ENCODE peak calls at places on chromosomes 3 and 15, in seven cellular contexts. D is astrocyte; L is esophagus squamous epithelium; T is HepG2; M is effector memory CD4-positive, alpha-beta T cell; P is body of pancreas; G is GM23248. W is an unnamed sample.
A peak's percentile ranks its signal among the peaks of the same experiment; 100 is the strongest.

GRCh38 chr3:176740891-176741290 is 456.4 kb downstream of the TBL1XR1 start:
- DNase-seq in G (no peak), L (no peak), D (no peak), M (no peak), P (no peak), T (no peak), W (no peak)

GRCh38 chr15:27993544-27993943 is 105.6 kb downstream of the OCA2 start:
- DNase-seq in T (no peak), D (no peak), M (no peak), L (no peak), G (no peak), P (no peak), W (no peak)

GRCh38 chr3:157170861-157171260 is 10.9 kb upstream of the CCNL1 start:
- DNase-seq in L (no peak), P (no peak), D (no peak), T (no peak), G (no peak), M (no peak), W (no peak)

GRCh38 chr15:92669432-92669831 is 13.9 kb upstream of the FAM174B start:
- DNase-seq in T (no peak), D (no peak), L (no peak), G (no peak), M (no peak), P (no peak), W (no peak)

GRCh38 chr3:13711911-13712650 is 163.2 kb downstream of the FBLN2 start:
- DNase-seq in L (no peak), G (no peak), M (no peak), D (no peak), T (no peak), P (peak; percentile 5), W (no peak)

GRCh38 chr3:11212301-11212613 is 58.0 kb downstream of the HRH1 start:
- DNase-seq in G (peak; percentile 81), P (no peak), M (no peak), T (no peak), L (no peak), D (peak; percentile 73), W (no peak)

GRCh38 chr15:48939686-48940085 is 24.0 kb downstream of the SHC4 start:
- DNase-seq in D (peak; percentile 99), T (no peak), G (peak; percentile 98), P (no peak), L (no peak), M (no peak), W (no peak)

GRCh38 chr3:134650431-134651346 is at the start of gene KY:
- DNase-seq in P (peak; percentile 24), M (no peak), D (peak; percentile 31), G (peak; percentile 79), T (no peak), L (no peak), W (peak; percentile 30)

GRCh38 chr15:54131410-54131809 is 153.2 kb downstream of the UNC13C start:
- DNase-seq in D (no peak), G (no peak), L (no peak), P (no peak), T (no peak), M (no peak), W (no peak)

GRCh38 chr3:161049683-161050248 is 55.4 kb downstream of the B3GALNT1 start:
- DNase-seq in P (no peak), T (no peak), G (no peak), M (no peak), L (no peak), D (no peak), W (no peak)

GRCh38 chr3:452221-452620 is 255.7 kb downstream of the CHL1 start:
- DNase-seq in D (no peak), M (no peak), G (no peak), P (no peak), T (no peak), L (no peak), W (no peak)

GRCh38 chr15:70030851-70031645 is 66.7 kb downstream of the TLE3 start:
- DNase-seq in D (no peak), M (no peak), L (no peak), P (no peak), G (no peak), T (no peak), W (no peak)

GRCh38 chr3:153426803-153427202 is 264.8 kb downstream of the RAP2B start:
- DNase-seq in G (no peak), D (no peak), M (no peak), T (no peak), P (no peak), L (no peak), W (no peak)

GRCh38 chr3:160124224-160124623 is 101.0 kb upstream of the C3orf80 start:
- DNase-seq in L (no peak), P (no peak), G (no peak), D (no peak), M (no peak), T (no peak), W (no peak)

GRCh38 chr3:96480881-96481280 is 333.5 kb upstream of the EPHA6 start:
- DNase-seq in T (no peak), L (no peak), M (no peak), D (no peak), G (no peak), P (no peak), W (no peak)
- H3K4me1 ChIP-seq in T (no peaks in the 10 kb centered on the region), L (no peaks in the 10 kb centered on the region), M (no peaks in the 10 kb centered on the region), D (no peaks in the 10 kb centered on the region), G (no peaks in the 10 kb centered on the region), P (no peaks in the 10 kb centered on the region), W (no peaks in the 10 kb centered on the region)

DNA sequence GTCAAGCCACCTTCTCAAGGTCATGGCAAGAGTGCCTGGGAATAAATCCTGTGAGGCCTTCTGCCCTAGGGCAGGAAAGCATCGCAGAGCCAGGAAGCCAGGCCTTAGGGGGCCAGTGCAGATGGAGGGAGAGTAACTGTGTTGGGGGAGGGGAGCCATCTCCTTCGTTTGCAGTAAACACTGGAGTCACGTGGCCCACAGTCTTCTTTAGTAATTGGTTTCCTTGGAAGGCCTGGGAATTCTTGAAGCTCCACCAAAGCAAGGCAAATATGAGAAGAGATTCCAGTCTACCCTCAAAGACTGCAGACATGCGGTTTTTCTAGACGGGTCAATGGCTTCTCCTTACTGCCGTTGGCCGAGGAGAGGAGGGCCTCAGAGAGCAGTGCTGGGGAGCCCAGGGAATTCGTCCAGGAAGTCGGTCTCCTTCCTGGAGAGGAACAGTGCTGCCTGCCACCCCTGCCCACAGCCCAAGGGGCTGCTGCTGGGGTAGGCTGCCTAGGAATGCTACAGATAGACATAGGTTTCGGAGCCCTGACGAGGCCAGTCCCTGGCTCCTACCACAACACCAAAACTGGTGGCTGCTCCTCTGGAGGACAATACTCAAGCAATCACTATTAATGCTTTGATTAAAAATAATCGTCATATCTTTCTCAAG is 30.6 kb downstream of the ANP32A start:
- DNase-seq in P (no peak), L (no peak), G (peak; percentile 21), T (no peak), D (peak; percentile 72), M (no peak), W (no peak)
- H3K4me1 ChIP-seq in P (peaks cover 79% of the 10 kb centered on the region), L (peaks cover 73% of the 10 kb centered on the region), G (peaks cover 9% of the 10 kb centered on the region), T (peaks cover 34% of the 10 kb centered on the region), D (peaks cover 6% of the 10 kb centered on the region), M (peaks cover 34% of the 10 kb centered on the region), W (peaks cover 72% of the 10 kb centered on the region)

GRCh38 chr3:112132088-112132487 is 960 bp downstream of the GCSAM start:
- DNase-seq in G (no peak), P (no peak), L (no peak), D (no peak), M (no peak), T (no peak), W (no peak)

GRCh38 chr3:112128843-112129727 is 4.0 kb downstream of the GCSAM start:
- DNase-seq in T (no peak), M (peak; percentile 7), L (no peak), G (peak; percentile 47), P (no peak), D (peak; percentile 4), W (no peak)

GRCh38 chr3:112129925-112130637 is 3.0 kb downstream of the GCSAM start:
- DNase-seq in T (no peak), L (no peak), M (no peak), D (no peak), G (no peak), P (no peak), W (no peak)

GRCh38 chr3:112131111-112131510 is 1.9 kb downstream of the GCSAM start:
- DNase-seq in L (no peak), T (no peak), G (no peak), P (no peak), M (no peak), D (no peak), W (no peak)

DNA sequence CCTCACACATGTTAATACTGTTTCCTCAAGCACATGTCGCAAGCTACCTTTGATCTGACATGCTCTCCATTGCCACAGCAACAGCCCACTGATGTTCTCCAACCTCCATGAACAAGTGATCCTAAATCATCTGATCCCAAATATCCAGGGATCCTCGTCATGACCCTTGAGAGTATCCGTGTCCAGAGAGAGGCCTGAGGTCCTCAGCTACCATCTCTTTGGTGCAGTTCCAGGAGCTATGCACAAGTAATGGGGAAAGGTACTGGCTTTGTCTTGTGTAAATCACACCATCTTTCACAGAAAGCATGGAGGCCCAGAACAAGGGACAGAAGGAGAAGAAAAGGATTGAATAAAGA is 2.4 kb downstream of the GCSAM start:
- DNase-seq in T (no peak), M (no peak), G (no peak), P (no peak), D (no peak), L (no peak), W (no peak)
- H3K4me1 ChIP-seq in T (no peaks in the 10 kb centered on the region), M (peaks cover 77% of the 10 kb centered on the region), G (peaks cover 8% of the 10 kb centered on the region), P (peaks cover 21% of the 10 kb centered on the region), D (no peaks in the 10 kb centered on the region), L (no peaks in the 10 kb centered on the region), W (peaks cover 8% of the 10 kb centered on the region)

GRCh38 chr3:172170310-172170709 is 130.9 kb downstream of the FNDC3B start:
- DNase-seq in L (no peak), G (no peak), P (no peak), D (no peak), M (no peak), T (no peak), W (no peak)

GRCh38 chr3:172174396-172175253 is 135.2 kb downstream of the FNDC3B start:
- DNase-seq in L (no peak), G (no peak), T (no peak), M (no peak), P (no peak), D (peak; percentile 50), W (no peak)

GRCh38 chr3:172170841-172171240 is 131.5 kb downstream of the FNDC3B start:
- DNase-seq in T (no peak), G (no peak), D (no peak), M (no peak), P (no peak), L (no peak), W (no peak)

GRCh38 chr3:172173316-172174271 is 134.2 kb downstream of the FNDC3B start:
- DNase-seq in P (no peak), G (no peak), T (no peak), M (no peak), D (no peak), L (no peak), W (no peak)

DNA sequence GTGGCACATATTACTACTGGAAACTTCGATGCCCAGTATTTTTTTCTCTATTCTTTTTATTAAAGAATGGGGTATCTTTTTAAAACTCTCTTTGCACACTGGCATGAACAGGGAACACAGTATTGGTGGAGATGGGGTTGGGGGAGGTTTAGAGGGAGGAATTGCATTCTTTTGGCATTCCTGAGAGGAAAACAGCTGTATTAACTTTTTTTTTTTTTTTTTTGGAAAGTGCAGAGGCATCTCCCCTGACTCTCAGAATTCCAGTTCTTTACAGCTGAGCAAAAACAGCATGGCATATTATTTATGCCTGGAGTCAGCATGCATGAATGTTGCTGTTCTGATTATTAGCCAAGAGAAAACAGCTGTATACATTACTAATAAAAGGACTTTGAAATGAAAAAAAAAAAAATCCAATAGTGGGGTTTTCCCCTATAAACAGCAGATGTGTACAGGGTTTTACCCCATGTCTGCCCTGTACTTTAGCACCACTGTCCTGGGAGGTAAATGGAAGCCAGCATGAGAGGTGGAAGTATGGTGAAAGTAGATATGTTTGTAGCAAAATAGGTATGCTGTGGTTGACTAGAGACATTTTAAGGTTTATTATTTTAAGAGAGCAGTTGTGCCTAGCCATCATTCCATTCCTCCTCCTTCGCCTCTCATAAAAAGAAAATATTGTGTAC is 132.2 kb downstream of the FNDC3B start:
- DNase-seq in M (no peak), D (no peak), P (no peak), T (no peak), L (no peak), G (peak; percentile 32), W (no peak)
- H3K4me1 ChIP-seq in M (no peaks in the 10 kb centered on the region), D (peaks cover 44% of the 10 kb centered on the region), P (peaks cover 47% of the 10 kb centered on the region), T (peaks cover 99% of the 10 kb centered on the region), L (peaks cover 33% of the 10 kb centered on the region), G (peaks cover 48% of the 10 kb centered on the region), W (peaks cover 2% of the 10 kb centered on the region)

W was measured in mucosa of descending colon.